ENCODE peak calls at places on chromosome 10, in six cellular contexts. T is naive thymus-derived CD8-positive, alpha-beta T cell; B is NCI-H2171; W is RCC 7860; M is Kasumi-1; I is mammary epithelial cell. H is an unnamed sample.

GRCh38 chr10:123551259-123551658 is 114.9 kb upstream of the GPR26 start:
- DNase-seq in T (no peak), B (no peak), W (no peak), M (no peak), I (no peak), H (no peak)

GRCh38 chr10:64086083-64086772 is 565.0 kb downstream of the REEP3 start:
- DNase-seq in T (no peak), B (no peak), W (no peak), M (no peak), I (no peak), H (no peak)

GRCh38 chr10:121781101-121781500 is 146.7 kb downstream of the ATE1 start:
- DNase-seq in T (no peak), B (no peak), W (no peak), M (no peak), I (peak), H (no peak)

GRCh38 chr10:116866987-116867595 is 17.8 kb downstream of the ENO4 start:
- DNase-seq in T (no peak), B (no peak), W (peak), M (no peak), I (peak), H (no peak)

GRCh38 chr10:35795131-35795819 is 153.2 kb upstream of the FZD8 start:
- DNase-seq in T (no peak), B (no peak), W (peak), M (peak), I (peak), H (no peak)

GRCh38 chr10:86779267-86780017 is 23.0 kb downstream of the BMPR1A start:
- DNase-seq in T (no peak), B (no peak), W (no peak), M (no peak), I (no peak), H (no peak)

GRCh38 chr10:17643339-17643754 is 604 bp upstream of the STAM start:
- DNase-seq in T (no peak), B (peak), W (peak), M (peak), I (peak), H (no peak)

GRCh38 chr10:87771871-87772500 is 46.0 kb downstream of the ATAD1 start:
- DNase-seq in T (no peak), B (peak), W (peak), M (peak), I (peak), H (no peak)

GRCh38 chr10:24172909-24173308 is 36.0 kb upstream of the KIAA1217 start:
- DNase-seq in T (no peak), B (no peak), W (no peak), M (no peak), I (no peak), H (no peak)

GRCh38 chr10:14327535-14327934 is 3.2 kb downstream of the FRMD4A start:
- DNase-seq in T (no peak), B (no peak), W (peak), M (no peak), I (no peak), H (no peak)

GRCh38 chr10:106189254-106189653 is 975.3 kb downstream of the SORCS1 start:
- DNase-seq in T (no peak), B (peak), W (no peak), M (peak), I (no peak), H (peak)

GRCh38 chr10:132611026-132611910 is 73.7 kb downstream of the INPP5A start:
- DNase-seq in T (no peak), B (no peak), W (no peak), M (no peak), I (no peak), H (no peak)

GRCh38 chr10:18713077-18713476 is 53.8 kb downstream of the ARL5B start:
- DNase-seq in T (no peak), B (no peak), W (peak), M (peak), I (peak), H (no peak)

GRCh38 chr10:131206136-131206995 is 105.2 kb downstream of the TCERG1L start:
- DNase-seq in T (no peak), B (no peak), W (no peak), M (no peak), I (no peak), H (no peak)

GRCh38 chr10:71974489-71975011 is 10.4 kb downstream of the CHST3 start:
- DNase-seq in T (no peak), B (no peak), W (peak), M (no peak), I (peak), H (no peak)

GRCh38 chr10:42991442-42992098 is 85.3 kb upstream of the RET start:
- DNase-seq in T (no peak), B (no peak), W (no peak), M (no peak), I (no peak), H (no peak)

GRCh38 chr10:124145109-124145860 is 51.9 kb upstream of the CHST15 start:
- DNase-seq in T (no peak), B (no peak), W (no peak), M (peak), I (peak), H (no peak)

GRCh38 chr10:128570596-128570995 is 444.4 kb upstream of the MKI67 start:
- DNase-seq in T (no peak), B (no peak), W (no peak), M (no peak), I (no peak), H (no peak)

GRCh38 chr10:31808258-31809218 is 120.1 kb downstream of the ARHGAP12 start:
- DNase-seq in T (peak), B (no peak), W (peak), M (peak), I (peak), H (peak)

GRCh38 chr10:26780793-26781601 is 79.8 kb downstream of the ABI1 start:
- DNase-seq in T (no peak), B (no peak), W (peak), M (no peak), I (peak), H (peak)

GRCh38 chr10:73094249-73094850 is 2.3 kb downstream of the P4HA1 start:
- DNase-seq in T (no peak), B (no peak), W (no peak), M (no peak), I (peak), H (no peak)

H was measured in GM12864.